ENCODE peak calls at places on chromosomes 3 and 15, in four cellular contexts. M is body of pancreas, C is fibroblast of lung, X is Peyer's patch. V is an unnamed sample.

GRCh38 chr15:76161153-76162049 is 101.6 kb downstream of the TMEM266 start:
- DNase-seq in C (peak; percentile 24), M (no peak), X (no peak), V (no peak)

GRCh38 chr3:183253961-183254815 is 1.1 kb downstream of the B3GNT5 start:
- DNase-seq in C (no peak), M (peak; percentile 62), X (peak; percentile 69), V (peak; percentile 28)

GRCh38 chr3:168914662-168915061 is 748.9 kb downstream of the MECOM start:
- DNase-seq in C (no peak), M (no peak), X (no peak), V (no peak)

GRCh38 chr15:79595995-79596622 is 164.0 kb downstream of the MINAR1 start:
- DNase-seq in C (peak; percentile 73), M (peak; percentile 59), X (no peak), V (no peak)

GRCh38 chr3:66021731-66022131 is 17.0 kb downstream of the MAGI1 start:
- DNase-seq in C (peak; percentile 28), M (peak; percentile 53), X (no peak), V (no peak)

GRCh38 chr3:181417748-181418147 is 294.0 kb upstream of the SOX2 start:
- DNase-seq in M (no peak), C (no peak), X (no peak), V (no peak)

GRCh38 chr3:156553705-156554356 is 1.1 kb downstream of the SSR3 start:
- DNase-seq in M (peak; percentile 43), X (no peak), C (peak; percentile 77), V (no peak)

GRCh38 chr3:127820221-127820870 is 2.0 kb downstream of the MGLL start:
- DNase-seq in M (peak; percentile 25), X (no peak), C (peak; percentile 68), V (no peak)

GRCh38 chr15:68599153-68599545 is 20.4 kb downstream of the CORO2B start:
- DNase-seq in M (no peak), C (no peak), X (no peak), V (no peak)

GRCh38 chr3:178436773-178437172 is 99.5 kb upstream of the KCNMB2 start:
- DNase-seq in X (no peak), C (peak; percentile 73), M (no peak), V (no peak)

GRCh38 chr3:71129611-71130515 is 453.7 kb downstream of the FOXP1 start:
- DNase-seq in X (no peak), C (peak; percentile 80), M (no peak), V (no peak)

GRCh38 chr15:72342385-72342784 is 22.4 kb upstream of the CELF6 start:
- DNase-seq in M (no peak), X (no peak), C (peak; percentile 14), V (no peak)

GRCh38 chr15:49415638-49416037 is 7.4 kb upstream of the FGF7 start:
- DNase-seq in X (no peak), M (no peak), C (peak; percentile 99), V (no peak)

GRCh38 chr3:42753757-42754156 is 19.3 kb downstream of the CCDC13 start:
- DNase-seq in M (no peak), X (no peak), C (no peak), V (no peak)

GRCh38 chr3:47782538-47783308 is 1.0 kb upstream of the SMARCC1 start:
- DNase-seq in C (no peak), X (no peak), M (no peak), V (no peak)

GRCh38 chr3:18070231-18070630 is 327.8 kb upstream of the TBC1D5 start:
- DNase-seq in C (no peak), X (no peak), M (no peak), V (no peak)

GRCh38 chr3:195113074-195113473 is 157.9 kb downstream of the XXYLT1 start:
- DNase-seq in C (peak; percentile 61), M (no peak), X (no peak), V (no peak)

GRCh38 chr15:36742696-36743095 is 163.3 kb downstream of the CDIN1 start:
- DNase-seq in X (no peak), M (no peak), C (no peak), V (no peak)

GRCh38 chr3:57694146-57694545 is 1.3 kb upstream of the DENND6A start:
- DNase-seq in X (no peak), M (no peak), C (no peak), V (no peak)

GRCh38 chr3:152200476-152201422 is 68.0 kb upstream of the MBNL1 start:
- DNase-seq in M (no peak), C (no peak), X (no peak), V (no peak)

GRCh38 chr3:123799544-123800351 is 84.4 kb downstream of the MYLK start:
- DNase-seq in M (no peak), C (peak; percentile 84), X (peak; percentile 77), V (no peak)

GRCh38 chr15:93231994-93232393 is 143.0 kb upstream of the RGMA start:
- DNase-seq in C (no peak), X (no peak), M (no peak), V (no peak)
- H3K27ac ChIP-seq in C (no peak overlapping the region), X (no peak overlapping the region), M (no peak overlapping the region), V (no peak overlapping the region)

DNA sequence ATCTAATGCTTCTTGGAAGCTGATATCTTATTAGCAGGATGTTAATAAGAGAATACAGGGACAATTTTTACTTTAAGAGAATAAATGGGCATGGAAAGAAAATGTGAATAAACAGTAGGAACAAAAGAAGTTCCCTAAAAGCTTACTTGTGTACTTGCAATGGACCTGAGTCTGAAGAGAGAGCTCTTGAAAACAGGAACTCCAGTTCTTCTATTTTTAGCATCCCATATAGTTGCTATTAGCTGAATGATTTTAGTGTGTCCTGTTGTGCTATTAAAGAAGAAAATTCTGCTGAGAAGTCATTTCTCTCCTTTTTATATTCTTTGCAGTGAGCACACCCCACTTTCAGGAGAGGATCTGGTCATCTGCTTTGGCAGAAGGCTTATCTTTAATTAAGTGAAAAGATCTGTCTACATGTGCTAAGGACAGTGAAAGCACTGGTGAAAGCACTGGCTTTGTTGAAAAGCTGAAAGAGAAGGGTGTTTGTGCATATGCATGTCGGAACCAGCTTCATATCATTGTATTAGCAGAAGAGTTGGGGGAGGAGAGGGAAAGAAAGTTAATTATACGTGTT is 1.4 kb upstream of the ST3GAL6 start:
- DNase-seq in C (no peak), M (no peak), X (no peak), V (no peak)
- H3K27ac ChIP-seq in C (no peak overlapping the region), M (no peak overlapping the region), X (no peak overlapping the region), V (peak overlapping the region; percentile 77)

DNA sequence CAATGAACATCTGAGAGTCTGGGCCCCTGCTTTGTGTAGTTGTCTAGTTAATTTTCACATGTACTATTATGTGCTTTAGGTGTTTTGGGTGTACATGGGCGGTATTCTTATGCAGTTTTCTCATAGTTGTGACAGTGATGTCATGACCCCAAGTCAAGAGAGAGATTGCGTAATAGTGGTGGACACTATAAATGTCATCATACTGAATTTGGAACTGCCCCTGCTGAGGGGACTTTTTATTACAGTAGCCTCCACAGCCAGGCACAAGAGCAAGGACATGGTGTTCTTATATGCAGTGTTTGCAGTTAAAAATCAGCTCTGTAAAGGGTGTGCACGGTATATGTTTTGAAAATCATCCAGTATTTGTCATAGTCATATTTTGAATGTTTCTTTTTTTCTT is 29.5 kb downstream of the ABHD2 start:
- DNase-seq in M (no peak), X (no peak), C (no peak), V (no peak)
- H3K27ac ChIP-seq in M (peak overlapping the region; percentile 93), X (no peak overlapping the region), C (no peak overlapping the region), V (peak overlapping the region; percentile 86)

GRCh38 chr3:8546609-8547008 is 45.0 kb downstream of the LMCD1 start:
- DNase-seq in C (no peak), X (no peak), M (no peak), V (no peak)
- H3K27ac ChIP-seq in C (no peak overlapping the region), X (no peak overlapping the region), M (no peak overlapping the region), V (no peak overlapping the region)

DNA sequence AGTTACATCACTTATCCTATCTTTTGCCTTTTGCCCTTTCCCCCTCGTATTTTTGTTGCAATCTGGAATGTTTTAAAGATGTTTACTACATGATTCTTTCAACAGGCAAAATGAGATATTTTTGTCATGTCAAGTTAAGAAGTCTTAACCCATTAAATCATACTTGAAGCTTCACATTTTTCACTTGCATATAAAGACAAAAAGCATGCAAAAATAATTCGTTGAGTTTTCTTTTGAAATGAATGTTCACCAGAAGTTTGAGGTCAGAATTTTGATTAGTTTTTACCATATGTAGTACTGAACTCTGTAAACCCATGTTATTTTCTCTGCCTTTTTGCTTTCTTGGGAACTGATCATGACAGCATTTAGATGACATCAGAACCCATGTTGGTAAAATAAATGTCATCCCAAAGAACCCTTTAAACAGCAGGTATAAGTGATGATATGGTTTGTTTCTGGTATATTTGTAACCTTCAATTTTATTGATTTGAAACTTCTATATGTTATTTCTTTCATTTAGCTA is 188.5 kb downstream of the GHSR start:
- DNase-seq in M (no peak), X (no peak), C (no peak), V (no peak)
- H3K27ac ChIP-seq in M (no peak overlapping the region), X (no peak overlapping the region), C (no peak overlapping the region), V (no peak overlapping the region)

V was measured in heart right ventricle.